ENCODE peak calls at places on chromosomes 11 and 22, in five cellular contexts. I is fibroblast of mammary gland, T is stomach, L is AG10803, M is dorsolateral prefrontal cortex. J is an unnamed sample.

GRCh38 chr11:9330387-9331384 is 16.3 kb upstream of the TMEM41B start:
- DNase-seq in I (peak; percentile 88), T (no peak), L (peak; percentile 97), M (no peak), J (peak; percentile 43)

GRCh38 chr22:31284756-31285155 is 7.5 kb downstream of the PIK3IP1 start:
- DNase-seq in I (no peak), T (no peak), L (no peak), M (no peak), J (no peak)

GRCh38 chr11:130076774-130077481 is 7.2 kb downstream of the APLP2 start:
- DNase-seq in I (no peak), T (no peak), L (no peak), M (no peak), J (no peak)

GRCh38 chr11:113862430-113862829 is 12.9 kb downstream of the USP28 start:
- DNase-seq in I (peak; percentile 34), T (no peak), L (peak; percentile 18), M (no peak), J (peak; percentile 22)

GRCh38 chr11:124113890-124114289 is 1.4 kb upstream of the VWA5A start:
- DNase-seq in I (peak; percentile 45), T (no peak), L (no peak), M (no peak), J (peak; percentile 7)

GRCh38 chr11:77435972-77436371 is 37.9 kb downstream of the PAK1 start:
- DNase-seq in I (no peak), T (no peak), L (no peak), M (no peak), J (no peak)

GRCh38 chr11:61392991-61393595 is 706 bp downstream of the TMEM216 start:
- DNase-seq in I (peak; percentile 21), T (no peak), L (peak; percentile 13), M (no peak), J (no peak)

GRCh38 chr11:77813256-77813655 is 7.3 kb downstream of the RSF1 start:
- DNase-seq in I (peak; percentile 54), T (no peak), L (peak; percentile 33), M (no peak), J (no peak)

GRCh38 chr11:8271106-8271886 is 7.6 kb upstream of the LMO1 start:
- DNase-seq in I (no peak), T (no peak), L (no peak), M (no peak), J (no peak)

GRCh38 chr11:112321521-112322172 is 61.0 kb upstream of the PLET1 start:
- DNase-seq in I (peak; percentile 83), T (peak; percentile 81), L (peak; percentile 93), M (no peak), J (peak; percentile 99)

GRCh38 chr11:99098258-99098657 is 77.5 kb downstream of the CNTN5 start:
- DNase-seq in I (no peak), T (no peak), L (no peak), M (no peak), J (no peak)

GRCh38 chr22:27198518-27199035 is 541.2 kb downstream of the MIAT start:
- DNase-seq in I (no peak), T (no peak), L (no peak), M (no peak), J (no peak)

GRCh38 chr22:46972901-46973831 is 210.7 kb downstream of the TBC1D22A start:
- DNase-seq in I (no peak), T (no peak), L (peak; percentile 6), M (no peak), J (no peak)

GRCh38 chr22:40128989-40129388 is 48.7 kb upstream of the TNRC6B start:
- DNase-seq in I (no peak), T (no peak), L (no peak), M (no peak), J (no peak)

GRCh38 chr11:103929168-103929903 is 107.1 kb upstream of the DDI1 start:
- DNase-seq in I (no peak), T (no peak), L (no peak), M (no peak), J (no peak)

GRCh38 chr22:39482768-39483167 is 19.3 kb upstream of the MIEF1 start:
- DNase-seq in I (peak; percentile 64), T (no peak), L (no peak), M (no peak), J (no peak)

GRCh38 chr22:22119003-22119402 is 125.6 kb upstream of the VPREB1 start:
- DNase-seq in I (no peak), T (no peak), L (no peak), M (no peak), J (no peak)
- H3K4me3 ChIP-seq in I (no peak overlapping the region), T (no peak overlapping the region), L (no peak overlapping the region), M (no peak overlapping the region), J (no peak overlapping the region)

DNA sequence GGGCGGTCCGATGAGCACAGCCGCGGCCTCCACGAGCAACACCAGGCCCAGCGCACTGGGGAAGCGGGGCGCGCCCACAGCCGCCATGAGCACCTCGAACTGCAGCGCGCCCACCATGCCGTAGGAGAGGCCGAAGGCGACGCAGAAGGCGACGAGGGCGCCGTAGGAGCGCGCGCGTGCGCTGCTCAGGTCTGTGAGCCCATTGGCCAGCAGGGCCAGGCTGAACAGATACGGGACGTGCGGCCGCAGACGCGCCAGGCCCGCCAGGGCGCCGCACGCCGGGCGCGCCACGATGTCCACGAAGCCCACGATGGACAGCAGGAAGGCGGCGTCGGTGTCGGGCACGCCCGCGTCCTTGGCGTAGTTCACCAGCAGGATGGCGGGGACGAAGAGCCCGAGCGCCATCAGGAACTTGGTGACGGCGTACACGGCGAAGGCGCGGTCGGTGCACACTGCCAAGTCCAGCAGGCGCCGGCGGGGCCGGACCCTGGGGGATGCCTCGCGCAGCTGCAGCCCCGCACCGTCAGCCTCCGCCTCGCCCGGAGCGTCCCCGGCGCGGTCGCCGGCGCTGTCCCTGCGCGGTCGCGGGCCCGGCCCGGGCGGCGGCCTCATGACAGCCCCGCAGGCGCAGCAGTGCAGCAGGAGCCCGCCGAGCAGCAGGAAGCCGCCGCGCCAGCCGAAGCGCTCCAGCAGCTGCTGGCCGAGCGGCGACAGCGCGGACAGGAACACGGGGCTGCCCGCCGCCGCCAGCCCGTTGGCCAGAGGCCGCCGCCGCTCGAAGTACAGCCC is 2.9 kb downstream of the SLC16A8 start:
- DNase-seq in I (peak; percentile 18), T (peak; percentile 39), L (peak; percentile 21), M (no peak), J (no peak)
- TF ChIP-seq CTCF in I (no peak), T (no peak), L (no peak), M (no peak), J (no peak)

DNA sequence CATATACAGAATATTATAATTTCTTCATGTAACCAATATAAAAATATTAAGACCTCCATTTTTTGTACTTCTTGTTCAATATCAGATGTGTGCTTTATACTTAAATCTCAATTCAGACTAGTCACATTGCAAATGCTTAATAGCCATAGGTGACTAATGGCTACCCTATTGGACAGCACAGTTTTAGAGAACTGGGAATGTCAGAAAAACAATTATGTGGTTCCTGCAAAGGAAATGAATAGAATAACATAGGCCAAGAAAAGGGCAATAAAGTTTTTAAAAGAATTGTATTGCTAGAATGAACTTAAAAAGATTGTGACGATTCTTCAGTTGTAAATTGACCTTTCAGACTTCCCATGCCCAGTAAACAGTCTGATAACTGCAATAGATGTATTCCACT is 843.0 kb downstream of the METTL15 start:
- DNase-seq in I (no peak), T (no peak), L (no peak), M (no peak), J (no peak)
- H3K4me3 ChIP-seq in I (no peak overlapping the region), T (no peak overlapping the region), L (no peak overlapping the region), M (no peak overlapping the region), J (no peak overlapping the region)

GRCh38 chr22:24108073-24108472 is 73.2 kb upstream of the SUSD2 start:
- DNase-seq in I (no peak), T (no peak), L (no peak), M (no peak), J (no peak)

GRCh38 chr22:24106385-24107381 is 74.6 kb upstream of the SUSD2 start:
- DNase-seq in I (peak; percentile 14), T (no peak), L (no peak), M (no peak), J (no peak)

GRCh38 chr22:24109649-24110048 is 71.6 kb upstream of the SUSD2 start:
- DNase-seq in I (no peak), T (no peak), L (no peak), M (no peak), J (no peak)

GRCh38 chr22:24105661-24106060 is 75.6 kb upstream of the SUSD2 start:
- DNase-seq in I (no peak), T (no peak), L (no peak), M (no peak), J (no peak)

GRCh38 chr22:24107668-24108067 is 73.6 kb upstream of the SUSD2 start:
- DNase-seq in I (peak; percentile 92), T (peak; percentile 61), L (peak; percentile 93), M (peak; percentile 59), J (peak; percentile 73)
- TF ChIP-seq CTCF in I (peak; percentile 70), T (no peak), L (peak; percentile 70), M (no peak), J (peak; percentile 51)

DNA sequence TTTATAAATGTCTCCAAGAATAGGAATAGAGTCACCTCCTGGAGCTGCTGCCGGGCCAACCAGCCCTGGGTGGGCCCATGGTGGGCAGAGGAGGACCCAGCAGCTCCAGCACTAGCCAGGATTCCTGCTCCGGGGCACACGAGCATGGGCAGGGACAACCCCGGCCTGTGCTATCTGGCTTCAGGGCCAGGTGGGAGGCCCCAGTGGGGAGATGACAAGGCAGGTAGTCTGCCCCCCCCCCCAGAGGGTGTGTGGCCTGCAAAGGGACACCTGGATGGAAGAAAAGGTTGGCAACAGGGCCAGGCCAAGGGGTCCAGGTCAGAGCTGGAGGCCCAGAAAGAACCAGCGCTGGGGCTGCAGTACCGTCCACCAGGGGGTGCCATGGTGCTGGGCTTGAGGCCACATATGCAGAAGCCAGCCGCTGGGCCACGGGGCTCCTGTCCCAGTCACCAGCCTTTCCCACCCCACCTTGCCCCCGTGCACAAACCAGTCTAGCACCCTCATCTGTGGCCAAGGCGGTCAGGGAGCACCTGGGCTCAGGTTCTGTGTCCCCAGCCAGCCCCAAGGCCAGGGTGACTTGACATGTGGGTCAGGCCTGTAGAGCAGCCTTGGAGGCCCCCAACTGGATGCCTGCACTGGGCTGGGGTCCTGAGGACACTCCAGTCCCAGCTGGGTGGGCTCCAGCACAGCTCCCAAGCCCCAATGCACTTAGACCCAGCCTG is 3.5 kb downstream of the TSPAN32 start:
- DNase-seq in I (peak; percentile 64), T (peak; percentile 91), L (peak; percentile 60), M (peak; percentile 84), J (peak; percentile 67)
- H3K4me3 ChIP-seq in I (no peak overlapping the region), T (no peak overlapping the region), L (no peak overlapping the region), M (no peak overlapping the region), J (no peak overlapping the region)

GRCh38 chr22:32395107-32395506 is 16.9 kb downstream of the RTCB start:
- DNase-seq in I (no peak), T (no peak), L (no peak), M (no peak), J (no peak)

GRCh38 chr22:32385681-32386080 is 26.4 kb downstream of the RTCB start:
- DNase-seq in I (no peak), T (no peak), L (no peak), M (no peak), J (no peak)

GRCh38 chr22:32389685-32390084 is 22.4 kb downstream of the RTCB start:
- DNase-seq in I (peak; percentile 28), T (no peak), L (no peak), M (no peak), J (peak; percentile 8)
- TF ChIP-seq CTCF in I (peak; percentile 54), T (no peak), L (peak; percentile 39), M (peak; percentile 61), J (peak; percentile 50)